ENCODE peak calls at places on chromosomes 3 and 15, in five cellular contexts. W is IMR-90, T is endodermal cell, Y is colonic mucosa, D is GM23248. H is an unnamed sample.

GRCh38 chr3:112362221-112362620 is 29.3 kb downstream of the CD200 start:
- DNase-seq in D (no peak), T (no peak), Y (no peak), W (no peak), H (no peak)

GRCh38 chr3:161177996-161178395 is 43.1 kb upstream of the NMD3 start:
- DNase-seq in T (no peak), W (no peak), Y (no peak), D (no peak), H (peak; percentile 29)

GRCh38 chr3:114420072-114420471 is 126.2 kb downstream of the TIGIT start:
- DNase-seq in T (no peak), W (no peak), Y (no peak), D (no peak), H (peak; percentile 25)

GRCh38 chr3:71466483-71466882 is 117.0 kb downstream of the FOXP1 start:
- DNase-seq in T (no peak), W (no peak), Y (peak; percentile 75), D (no peak), H (no peak)

GRCh38 chr3:146166450-146167222 is 5.7 kb upstream of the PLOD2 start:
- DNase-seq in Y (no peak), D (peak; percentile 96), W (peak; percentile 83), T (no peak), H (peak; percentile 86)

GRCh38 chr3:184320099-184320445 is 5.7 kb downstream of the EIF4G1 start:
- DNase-seq in D (peak; percentile 99), T (no peak), Y (peak; percentile 96), W (peak; percentile 97), H (peak; percentile 99)

GRCh38 chr3:124552224-124552623 is 178.0 kb upstream of the UMPS start:
- DNase-seq in Y (peak; percentile 77), W (peak; percentile 4), T (no peak), D (no peak), H (no peak)

GRCh38 chr3:14521611-14522010 is 18.5 kb downstream of the GRIP2 start:
- DNase-seq in T (peak; percentile 36), D (no peak), W (no peak), Y (no peak), H (no peak)

GRCh38 chr15:59689626-59690236 is 611 bp upstream of the BNIP2 start:
- DNase-seq in Y (peak; percentile 94), T (peak; percentile 91), W (peak; percentile 47), D (peak; percentile 86), H (peak; percentile 77)

GRCh38 chr3:64796597-64796996 is 108.8 kb upstream of the ADAMTS9 start:
- DNase-seq in W (no peak), T (no peak), Y (no peak), D (no peak), H (no peak)

GRCh38 chr3:33331414-33331813 is 54.2 kb downstream of the FBXL2 start:
- DNase-seq in W (peak; percentile 46), T (no peak), D (peak; percentile 71), Y (no peak), H (peak; percentile 90)

GRCh38 chr3:102206506-102207145 is 228.2 kb upstream of the ZPLD1 start:
- DNase-seq in D (peak; percentile 80), T (no peak), W (peak; percentile 79), Y (peak; percentile 60), H (peak; percentile 59)

GRCh38 chr15:91926871-91927270 is 73.4 kb downstream of the SLCO3A1 start:
- DNase-seq in T (no peak), D (peak; percentile 22), Y (no peak), W (no peak), H (peak; percentile 29)

GRCh38 chr3:71614869-71615268 is 31.3 kb upstream of the FOXP1 start:
- DNase-seq in D (no peak), Y (no peak), W (no peak), T (no peak), H (no peak)

GRCh38 chr3:150238043-150238802 is 169.9 kb upstream of the TSC22D2 start:
- DNase-seq in W (no peak), Y (no peak), D (no peak), T (no peak), H (no peak)

GRCh38 chr15:98738689-98739411 is 90.5 kb downstream of the IGF1R start:
- DNase-seq in T (peak; percentile 32), D (no peak), Y (no peak), W (no peak), H (no peak)

GRCh38 chr3:356947-357346 is 160.4 kb downstream of the CHL1 start:
- DNase-seq in D (no peak), W (no peak), Y (no peak), T (no peak), H (no peak)

GRCh38 chr3:120928991-120929390 is 21.0 kb downstream of the STXBP5L start:
- DNase-seq in D (no peak), W (no peak), Y (no peak), T (no peak), H (no peak)

GRCh38 chr15:90099868-90100854 is 2.1 kb downstream of the IDH2 start:
- DNase-seq in D (peak; percentile 94), T (no peak), Y (peak; percentile 62), W (peak; percentile 53), H (peak; percentile 66)

DNA sequence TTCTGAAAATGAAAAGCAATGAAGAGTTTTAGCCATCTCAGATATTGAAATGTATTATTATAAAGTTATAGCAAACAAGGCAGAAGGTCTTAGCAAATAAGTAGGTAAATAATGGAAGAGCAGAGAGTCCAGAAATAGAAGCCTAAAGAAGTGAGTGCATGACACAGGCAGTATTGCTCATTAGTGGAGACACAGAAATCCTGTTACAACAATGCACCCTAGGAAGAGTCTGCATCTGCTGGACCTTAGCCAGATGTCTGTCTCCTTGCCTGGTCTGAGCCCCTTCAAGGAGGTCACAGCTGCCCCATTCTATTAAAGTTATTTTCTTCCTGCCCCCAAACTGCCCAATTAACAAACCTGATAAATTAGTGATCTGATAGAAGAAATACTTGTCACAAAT is 52.0 kb downstream of the HOMER2 start:
- DNase-seq in D (peak; percentile 42), W (no peak), T (no peak), Y (no peak), H (no peak)
- H3K9ac ChIP-seq in D (no peak overlapping the region), W (no peak overlapping the region), T (no peak overlapping the region), Y (no peak overlapping the region), H (no peak overlapping the region)

GRCh38 chr3:10373686-10374261 is 52.9 kb upstream of the SEC13 start:
- DNase-seq in Y (no peak), W (peak; percentile 69), T (no peak), D (peak; percentile 68), H (peak; percentile 29)
- H3K4me1 ChIP-seq in Y (no peaks in the 10 kb centered on the region), W (peaks cover 10% of the 10 kb centered on the region), T (no peaks in the 10 kb centered on the region), D (peaks cover 3% of the 10 kb centered on the region), H (no peaks in the 10 kb centered on the region)

DNA sequence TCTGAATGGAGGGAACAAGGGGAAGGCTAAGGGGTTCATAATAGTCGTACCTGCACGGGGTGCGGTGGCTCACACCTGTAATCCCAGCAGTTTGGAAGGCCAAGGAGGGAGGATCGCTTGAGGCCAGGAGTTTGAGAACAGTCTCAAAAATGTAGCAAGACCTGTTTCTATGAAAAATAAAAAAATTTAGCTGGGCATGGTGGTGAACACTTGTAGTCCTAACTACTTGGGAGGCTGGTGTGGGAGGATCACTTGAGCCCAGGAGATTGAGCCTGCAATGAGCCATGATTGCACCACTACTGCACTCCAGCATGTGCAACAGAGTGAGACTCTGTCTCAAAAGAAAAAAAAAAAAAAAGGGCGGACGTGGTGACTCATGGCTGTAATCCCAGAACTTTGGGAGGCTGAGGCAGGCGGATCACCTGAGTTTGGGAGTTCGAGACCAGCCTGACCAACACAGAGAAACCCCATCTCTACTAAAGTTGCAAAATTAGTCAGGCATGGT is 17.9 kb upstream of the HDAC11 start:
- DNase-seq in D (no peak), Y (no peak), T (no peak), W (no peak), H (no peak)
- H3K9ac ChIP-seq in D (no peak overlapping the region), Y (no peak overlapping the region), T (no peak overlapping the region), W (no peak overlapping the region), H (no peak overlapping the region)

GRCh38 chr3:134677987-134678308 is 27.1 kb upstream of the KY start:
- DNase-seq in Y (no peak), D (no peak), W (no peak), T (no peak), H (no peak)
- H3K4me1 ChIP-seq in Y (no peaks in the 10 kb centered on the region), D (peaks cover 16% of the 10 kb centered on the region), W (no peaks in the 10 kb centered on the region), T (no peaks in the 10 kb centered on the region), H (no peaks in the 10 kb centered on the region)

GRCh38 chr3:194532591-194532990 is 45.8 kb upstream of the ATP13A3 start:
- DNase-seq in Y (no peak), W (no peak), D (peak; percentile 13), T (no peak), H (no peak)

GRCh38 chr3:194522579-194523046 is 35.8 kb upstream of the ATP13A3 start:
- DNase-seq in D (peak; percentile 73), W (peak; percentile 45), T (no peak), Y (no peak), H (no peak)

GRCh38 chr3:194526164-194526563 is 39.4 kb upstream of the ATP13A3 start:
- DNase-seq in Y (no peak), W (no peak), D (no peak), T (no peak), H (no peak)

GRCh38 chr3:194527726-194528125 is 40.9 kb upstream of the ATP13A3 start:
- DNase-seq in W (no peak), D (no peak), T (no peak), Y (no peak), H (no peak)
- H3K9ac ChIP-seq in W (no peak overlapping the region), D (no peak overlapping the region), T (no peak overlapping the region), Y (no peak overlapping the region), H (no peak overlapping the region)

GRCh38 chr15:53807500-53807899 is 48.0 kb upstream of the WDR72 start:
- DNase-seq in T (no peak), D (no peak), W (no peak), Y (no peak), H (no peak)

GRCh38 chr15:53808058-53808703 is 48.7 kb upstream of the WDR72 start:
- DNase-seq in W (no peak), Y (no peak), D (peak; percentile 30), T (no peak), H (peak; percentile 36)

DNA sequence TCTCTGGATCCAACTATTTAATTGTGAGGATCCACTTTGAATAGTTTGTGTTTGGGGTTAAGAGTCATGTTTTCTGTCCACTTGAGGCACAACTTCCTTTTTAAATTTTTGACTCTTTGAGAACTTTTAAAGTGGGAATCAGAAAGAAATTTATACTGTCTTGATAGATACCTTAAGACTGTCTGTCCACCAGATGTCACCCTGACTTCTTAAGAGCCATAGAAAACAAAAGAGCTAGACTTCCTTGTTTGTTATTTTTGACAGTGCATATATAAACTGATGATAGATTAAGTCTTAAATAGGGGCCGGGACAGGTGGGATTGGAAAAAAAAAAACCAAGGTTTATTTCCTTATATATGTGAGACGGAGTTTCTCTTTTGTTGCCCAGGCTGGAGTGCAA is 52.1 kb upstream of the WDR72 start:
- DNase-seq in Y (no peak), D (peak; percentile 5), W (no peak), T (no peak), H (peak; percentile 6)
- H3K4me1 ChIP-seq in Y (no peaks in the 10 kb centered on the region), D (no peaks in the 10 kb centered on the region), W (no peaks in the 10 kb centered on the region), T (peaks cover 17% of the 10 kb centered on the region), H (no peaks in the 10 kb centered on the region)

GRCh38 chr15:78148392-78149067 is 632 bp upstream of the IDH3A start:
- DNase-seq in D (peak; percentile 44), T (no peak), W (peak; percentile 14), Y (no peak), H (peak; percentile 39)
- H3K9ac ChIP-seq in D (peak overlapping the region; percentile 90), T (peak overlapping the region; percentile 48), W (peak overlapping the region; percentile 75), Y (peak overlapping the region; percentile 68), H (peak overlapping the region; percentile 91)

H was measured in adipocyte.